ENCODE peak calls at places on chromosomes 7 and 10, in four cellular contexts. N is cardiac muscle cell, Y is HCT116, C is PC-9. G is an unnamed sample.

GRCh38 chr10:110834622-110835219 is 37.0 kb upstream of the PDCD4 start:
- DNase-seq in N (peak; percentile 46), Y (no peak), C (no peak), G (no peak)

GRCh38 chr10:13349776-13350274 is 1.7 kb upstream of the SEPHS1 start:
- DNase-seq in Y (no peak), C (peak; percentile 55), N (peak; percentile 69), G (peak; percentile 55)

GRCh38 chr10:98067165-98067564 is 36.7 kb upstream of the CRTAC1 start:
- DNase-seq in Y (no peak), N (no peak), C (no peak), G (no peak)

GRCh38 chr7:135538387-135538786 is 19.3 kb upstream of the NUP205 start:
- DNase-seq in N (peak; percentile 32), Y (no peak), C (no peak), G (no peak)

GRCh38 chr7:154767821-154768415 is 235.0 kb downstream of the PAXIP1 start:
- DNase-seq in C (no peak), N (no peak), Y (no peak), G (no peak)

GRCh38 chr7:71457881-71458590 is 326.1 kb downstream of the GALNT17 start:
- DNase-seq in N (no peak), Y (no peak), C (no peak), G (no peak)

GRCh38 chr10:83218205-83218604 is 921.1 kb upstream of the GHITM start:
- DNase-seq in Y (no peak), C (no peak), N (no peak), G (no peak)

GRCh38 chr7:131076032-131076431 is 251.6 kb upstream of the MKLN1 start:
- DNase-seq in N (peak; percentile 57), Y (no peak), C (no peak), G (no peak)

GRCh38 chr10:10818082-10818481 is 199.6 kb upstream of the CELF2 start:
- DNase-seq in N (no peak), C (no peak), Y (no peak), G (no peak)

GRCh38 chr10:24680647-24681475 is 42.8 kb downstream of the ARHGAP21 start:
- DNase-seq in C (no peak), Y (no peak), N (peak; percentile 59), G (no peak)

GRCh38 chr10:132688580-132689420 is 97.1 kb downstream of the NKX6-2 start:
- DNase-seq in C (no peak), N (no peak), Y (no peak), G (no peak)

GRCh38 chr7:80313716-80314115 is 179.1 kb downstream of the GNAI1 start:
- DNase-seq in C (no peak), Y (no peak), N (no peak), G (no peak)

GRCh38 chr10:132152896-132153580 is 33.7 kb upstream of the DPYSL4 start:
- DNase-seq in Y (no peak), C (no peak), N (no peak), G (no peak)

GRCh38 chr10:78572565-78572964 is 496.2 kb upstream of the ZMIZ1 start:
- DNase-seq in Y (no peak), N (no peak), C (no peak), G (no peak)

GRCh38 chr7:132183822-132184380 is 392.4 kb downstream of the PLXNA4 start:
- DNase-seq in C (no peak), N (no peak), Y (no peak), G (peak; percentile 31)

GRCh38 chr10:94989192-94989591 is 50.7 kb downstream of the CYP2C9 start:
- DNase-seq in N (no peak), Y (no peak), C (no peak), G (no peak)

GRCh38 chr10:6195891-6196290 is 6.8 kb upstream of the PFKFB3 start:
- DNase-seq in N (peak; percentile 65), Y (no peak), C (no peak), G (no peak)

GRCh38 chr10:33073641-33074410 is 115.8 kb upstream of the ITGB1 start:
- DNase-seq in C (no peak), N (peak; percentile 56), Y (no peak), G (no peak)

GRCh38 chr10:132434405-132435005 is 37.5 kb downstream of the PWWP2B start:
- DNase-seq in N (no peak), Y (no peak), C (no peak), G (no peak)

GRCh38 chr10:110641256-110641655 is 2.9 kb upstream of the RBM20 start:
- DNase-seq in C (no peak), Y (peak; percentile 42), N (no peak), G (peak; percentile 60)

GRCh38 chr10:126336786-126337185 is 51.5 kb downstream of the ADAM12 start:
- DNase-seq in Y (no peak), C (no peak), N (no peak), G (no peak)

GRCh38 chr7:25028370-25028971 is 48.5 kb upstream of the OSBPL3 start:
- DNase-seq in Y (no peak), C (peak; percentile 66), N (peak; percentile 91), G (peak; percentile 37)

GRCh38 chr7:134254311-134254710 is 62.4 kb downstream of the SLC35B4 start:
- DNase-seq in N (peak; percentile 4), C (no peak), Y (peak; percentile 10), G (peak; percentile 31)

DNA sequence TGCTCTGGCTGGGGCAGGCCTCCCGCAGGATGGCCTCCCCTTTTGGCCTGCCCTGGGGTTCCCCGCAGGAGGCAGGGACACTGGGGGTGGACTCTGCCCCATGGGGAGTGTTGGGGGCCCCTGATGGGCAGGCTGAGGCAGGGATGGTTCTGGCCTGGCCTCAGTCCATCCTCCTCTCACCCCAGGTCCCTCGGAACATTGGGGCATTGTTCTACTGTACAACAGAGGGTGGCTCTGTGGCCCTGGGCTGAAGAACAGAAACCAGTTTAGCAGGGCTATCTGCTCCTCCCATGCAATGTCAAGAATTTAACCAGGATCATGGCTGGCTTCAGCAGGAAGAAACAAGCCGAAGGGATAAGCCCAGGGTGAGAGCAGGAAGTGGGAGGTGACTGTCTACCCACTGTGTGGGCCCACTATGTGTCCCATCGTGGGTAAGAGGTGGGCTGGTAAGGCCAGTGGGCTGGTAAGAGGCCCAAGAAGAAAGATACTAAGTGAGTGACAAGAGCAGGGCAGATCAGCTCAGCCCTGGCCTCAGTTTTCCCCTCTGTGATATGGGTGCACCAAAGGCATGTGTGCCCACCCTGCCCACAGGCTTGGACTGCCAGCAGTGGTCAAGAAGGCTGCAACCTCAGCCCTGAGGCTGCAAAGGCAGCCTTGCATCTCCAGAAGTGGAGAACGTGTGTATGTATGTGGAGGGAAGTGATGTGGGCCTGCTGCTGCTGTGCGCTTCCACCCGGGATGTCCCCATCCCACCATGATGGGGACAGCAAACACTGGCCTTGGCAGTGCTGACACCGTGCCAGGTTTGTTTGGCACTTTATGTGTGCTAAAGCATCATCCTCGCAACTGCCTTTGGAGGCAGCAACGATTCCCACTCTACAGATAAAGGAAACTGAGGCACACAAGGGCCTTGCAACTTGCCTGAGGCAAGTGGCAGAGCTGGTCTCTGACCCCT is 138.9 kb downstream of the SH3PXD2A start:
- DNase-seq in Y (peak; percentile 48), C (peak; percentile 52), N (peak; percentile 29), G (no peak)
- H3K27ac ChIP-seq in Y (peak overlapping the region; percentile 12), C (no peak overlapping the region), N (peak overlapping the region; percentile 16), G (no peak overlapping the region)

DNA sequence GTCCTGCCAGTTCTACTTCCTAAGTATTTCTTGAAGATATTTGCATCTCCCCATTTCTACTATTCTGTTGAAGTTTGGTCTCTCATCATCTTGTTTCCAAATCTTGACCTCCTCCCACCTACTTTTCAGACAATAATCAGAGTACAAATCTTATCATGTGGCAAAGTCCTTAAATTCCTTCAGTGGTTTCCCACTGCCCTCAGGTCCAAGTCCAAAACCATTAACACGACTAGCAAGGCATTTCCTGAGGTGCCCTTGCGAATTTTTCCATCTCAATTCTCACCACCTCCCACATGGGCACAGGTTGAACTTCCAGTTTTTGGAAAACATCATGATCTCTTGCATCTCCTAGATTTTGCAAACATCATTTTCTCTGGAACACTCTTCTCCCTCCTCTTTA is 97.2 kb upstream of the CDK1 start:
- DNase-seq in C (no peak), N (no peak), Y (no peak), G (no peak)
- H3K27ac ChIP-seq in C (no peak overlapping the region), N (no peak overlapping the region), Y (no peak overlapping the region), G (no peak overlapping the region)

GRCh38 chr7:13737563-13737962 is 251.9 kb downstream of the ETV1 start:
- DNase-seq in Y (no peak), N (no peak), C (no peak), G (no peak)
- H3K27ac ChIP-seq in Y (no peak overlapping the region), N (no peak overlapping the region), C (no peak overlapping the region), G (no peak overlapping the region)

DNA sequence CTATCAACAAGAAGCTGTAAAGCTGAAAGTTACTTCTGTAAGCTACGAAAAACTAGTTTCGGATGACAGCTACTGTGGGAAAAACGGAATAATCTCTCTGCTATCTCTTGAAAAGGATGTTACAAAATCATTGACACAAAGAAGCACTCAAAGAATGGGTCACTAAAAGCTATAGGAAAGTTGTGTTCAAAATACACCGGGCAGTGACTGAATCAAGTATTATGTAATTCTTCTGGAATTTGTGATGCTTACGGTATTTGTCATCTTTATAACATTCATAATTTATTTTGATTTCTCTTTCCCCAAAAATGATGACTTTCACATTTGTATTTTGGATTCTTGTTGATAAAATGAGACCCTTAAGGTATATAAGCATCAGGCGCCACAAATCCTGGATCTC is 112.1 kb upstream of the KLF6 start:
- DNase-seq in Y (no peak), C (no peak), N (peak; percentile 70), G (no peak)
- H3K27ac ChIP-seq in Y (no peak overlapping the region), C (no peak overlapping the region), N (no peak overlapping the region), G (no peak overlapping the region)

DNA sequence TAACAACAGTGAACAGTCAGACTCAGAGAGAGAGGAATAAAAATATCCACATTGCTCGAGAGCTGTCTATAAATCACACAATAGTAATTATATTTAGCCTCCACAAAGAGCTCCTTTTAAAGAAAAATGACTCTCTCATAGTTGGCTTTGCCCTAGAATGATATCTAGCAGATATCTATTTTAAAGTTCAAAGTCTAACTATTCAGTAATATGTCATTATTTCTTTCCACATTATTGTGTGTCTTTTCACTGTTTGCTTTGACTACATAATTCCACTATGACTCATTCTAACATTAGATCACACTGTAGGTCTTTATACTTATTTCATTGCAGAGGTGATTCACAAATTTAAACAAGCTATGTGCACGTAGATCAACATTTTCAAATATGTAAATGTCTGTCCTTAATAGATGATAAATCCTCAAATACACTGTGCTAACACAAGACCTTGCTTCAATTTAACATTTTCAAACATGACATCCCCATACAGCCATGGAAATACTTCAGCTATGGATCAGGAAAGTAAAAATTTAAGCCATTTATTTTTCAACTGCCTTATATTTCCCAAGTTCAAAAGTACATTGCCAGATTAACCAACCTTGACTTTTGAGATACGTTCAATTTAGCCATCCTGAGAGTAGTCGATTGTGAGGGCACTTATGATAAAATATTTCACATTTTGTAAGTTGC is 99.9 kb upstream of the AKR1E2 start:
- DNase-seq in N (peak; percentile 72), Y (peak; percentile 83), C (no peak), G (peak; percentile 2)
- H3K27ac ChIP-seq in N (no peak overlapping the region), Y (peak overlapping the region; percentile 51), C (peak overlapping the region; percentile 89), G (peak overlapping the region; percentile 48)

DNA sequence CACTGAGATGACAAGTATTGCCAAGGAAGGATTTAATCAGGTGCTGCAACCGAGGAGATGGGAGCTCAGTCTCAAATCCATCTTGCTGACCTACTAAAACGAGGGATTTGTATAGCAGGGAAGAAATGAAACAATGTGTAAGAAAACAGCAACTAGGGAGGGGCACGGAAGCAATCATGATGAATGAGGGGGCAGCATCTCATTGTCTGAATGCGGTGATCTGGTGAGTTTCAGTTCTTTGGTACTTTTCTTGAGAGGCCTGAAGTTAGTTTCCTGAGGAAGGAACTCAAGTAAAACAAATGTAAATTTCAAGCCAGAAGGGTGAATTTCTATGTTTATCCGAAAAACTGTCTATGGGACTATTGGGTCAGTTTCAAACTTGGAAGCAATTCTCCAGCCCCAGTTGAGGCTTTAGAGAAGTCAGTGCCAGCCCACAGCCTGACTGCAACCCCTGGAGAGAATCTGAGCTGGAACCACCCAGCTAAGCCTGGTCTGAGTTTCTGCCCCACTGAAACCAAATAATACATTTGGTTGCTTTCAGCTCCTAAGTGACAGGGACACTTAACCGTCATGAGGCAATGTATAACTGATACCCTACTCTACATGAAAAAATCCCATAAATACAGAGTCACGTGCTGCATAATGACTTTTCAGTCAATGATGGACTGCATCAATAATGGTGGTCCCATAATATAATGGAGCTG is 45.8 kb upstream of the TNS3 start:
- DNase-seq in N (no peak), C (no peak), Y (no peak), G (no peak)
- H3K27ac ChIP-seq in N (no peak overlapping the region), C (no peak overlapping the region), Y (no peak overlapping the region), G (no peak overlapping the region)

G was measured in SJCRH30.